ENCODE peak calls at places on chromosomes 13 and 19, in nine cellular contexts. L, N, C, K, E, V, X, R and W are unnamed samples.

GRCh38 chr13:39586142-39586541 is 16.9 kb downstream of the LHFPL6 start:
- DNase-seq in C (no peak), R (no peak), V (no peak), E (no peak), L (no peak), K (no peak), X (no peak), N (no peak), W (no peak)

GRCh38 chr13:41606646-41607045 is 149.3 kb downstream of the RGCC start:
- DNase-seq in V (no peak), N (no peak), R (no peak), C (no peak), K (no peak), E (no peak), X (no peak), L (no peak), W (peak; percentile 95)

GRCh38 chr19:40576181-40576584 is 490 bp upstream of the SHKBP1 start:
- DNase-seq in X (no peak), K (no peak), L (no peak), V (no peak), E (no peak), N (peak; percentile 67), R (no peak), C (no peak), W (no peak)

GRCh38 chr13:23923031-23923430 is 25.7 kb upstream of the C1QTNF9B start:
- DNase-seq in X (no peak), C (no peak), E (no peak), V (no peak), K (no peak), R (no peak), N (no peak), L (no peak), W (no peak)

GRCh38 chr19:29645911-29646310 is 19.4 kb upstream of the PLEKHF1 start:
- DNase-seq in R (peak; percentile 83), C (no peak), E (no peak), N (no peak), X (peak; percentile 31), V (no peak), L (no peak), K (no peak), W (peak; percentile 27)

GRCh38 chr19:21130097-21130775 is 11.6 kb upstream of the ZNF431 start:
- DNase-seq in R (no peak), V (peak; percentile 19), K (no peak), L (no peak), E (no peak), C (no peak), X (no peak), N (no peak), W (no peak)

GRCh38 chr13:94710081-94710809 is 2.1 kb downstream of the SOX21 start:
- DNase-seq in V (no peak), K (no peak), E (no peak), R (no peak), X (no peak), N (peak; percentile 53), C (no peak), L (no peak), W (no peak)

GRCh38 chr19:4983346-4984105 is 14.6 kb downstream of the KDM4B start:
- DNase-seq in X (peak; percentile 80), R (no peak), V (no peak), L (no peak), N (no peak), E (no peak), C (no peak), K (no peak), W (no peak)

GRCh38 chr19:13717194-13717643 is 47.1 kb upstream of the MRI1 start:
- DNase-seq in C (no peak), V (no peak), X (no peak), R (no peak), L (no peak), E (no peak), K (no peak), N (no peak), W (no peak)

GRCh38 chr13:20684041-20684440 is 19.5 kb upstream of the IL17D start:
- DNase-seq in K (no peak), V (no peak), R (no peak), L (no peak), E (no peak), X (no peak), C (no peak), N (no peak), W (no peak)

GRCh38 chr13:50230365-50230978 is 215.2 kb downstream of the KCNRG start:
- DNase-seq in K (no peak), C (no peak), N (no peak), R (peak; percentile 90), L (peak; percentile 28), X (no peak), E (no peak), V (peak; percentile 21), W (peak; percentile 63)

GRCh38 chr19:15479391-15480345 is at the start of gene PGLYRP2:
- DNase-seq in R (peak; percentile 14), E (no peak), L (no peak), V (no peak), C (no peak), N (peak; percentile 30), K (no peak), X (peak; percentile 4), W (peak; percentile 31)

GRCh38 chr13:112325941-112326645 is 50.1 kb upstream of the SPACA7 start:
- DNase-seq in N (no peak), K (no peak), C (no peak), E (no peak), L (no peak), R (no peak), X (peak; percentile 1), V (no peak), W (no peak)

GRCh38 chr19:51688665-51689571 is 4.2 kb upstream of the SPACA6 start:
- DNase-seq in E (no peak), V (peak; percentile 95), L (peak; percentile 88), C (peak; percentile 56), R (peak; percentile 97), N (peak; percentile 83), K (no peak), X (peak; percentile 98), W (peak; percentile 61)

GRCh38 chr19:6465663-6466062 is 1.6 kb downstream of the CRB3 start:
- DNase-seq in X (no peak), R (no peak), N (no peak), C (no peak), K (no peak), L (no peak), V (no peak), E (no peak), W (no peak)

GRCh38 chr19:35124098-35125060 is 8.8 kb downstream of the FXYD3 start:
- DNase-seq in V (peak; percentile 94), R (peak; percentile 93), C (peak; percentile 99), X (peak; percentile 91), N (peak; percentile 64), K (peak; percentile 78), L (peak; percentile 85), E (peak; percentile 77), W (no peak)

GRCh38 chr13:66312312-66313087 is 917.6 kb downstream of the PCDH9 start:
- DNase-seq in C (no peak), R (peak; percentile 85), X (peak; percentile 3), E (no peak), N (no peak), K (no peak), V (peak; percentile 56), L (peak; percentile 32), W (peak; percentile 6)

GRCh38 chr19:1875646-1876493 is 9.4 kb downstream of the ABHD17A start:
- DNase-seq in C (peak; percentile 89), N (peak; percentile 97), V (peak; percentile 92), X (peak; percentile 93), E (peak; percentile 81), L (peak; percentile 63), R (peak; percentile 89), K (peak; percentile 83), W (peak; percentile 79)